ENCODE peak calls at places on chromosome 14, in nine cellular contexts. A, U, B, D, M, V, O, K and W are unnamed samples.

GRCh38 chr14:49982522-49982951 is 89.7 kb downstream of the ARF6 start:
- DNase-seq in K (no peak), M (no peak), O (no peak), B (peak; percentile 93), V (no peak), U (no peak), D (no peak), A (no peak), W (no peak)

GRCh38 chr14:25116607-25117006 is 66.7 kb upstream of the STXBP6 start:
- DNase-seq in D (no peak), M (no peak), O (no peak), V (no peak), K (no peak), A (no peak), U (no peak), B (peak; percentile 46), W (no peak)

GRCh38 chr14:61643546-61643945 is 51.8 kb upstream of the HIF1A start:
- DNase-seq in B (no peak), V (no peak), U (no peak), O (peak; percentile 62), K (no peak), A (no peak), M (no peak), D (no peak), W (no peak)

GRCh38 chr14:105937253-105938054 is 411.1 kb downstream of the TMEM121 start:
- DNase-seq in M (no peak), A (no peak), V (no peak), B (no peak), O (no peak), K (no peak), U (peak; percentile 11), D (no peak), W (no peak)

GRCh38 chr14:101604228-101604934 is 43.1 kb downstream of the DIO3 start:
- DNase-seq in A (no peak), D (peak; percentile 4), K (no peak), M (no peak), V (no peak), O (no peak), U (no peak), B (no peak), W (no peak)

GRCh38 chr14:105940534-105941225 is 414.3 kb downstream of the TMEM121 start:
- DNase-seq in B (no peak), U (peak; percentile 12), D (no peak), M (no peak), O (no peak), K (no peak), V (no peak), A (no peak), W (no peak)

GRCh38 chr14:63273717-63274673 is 44.7 kb downstream of the GPHB5 start:
- DNase-seq in O (peak; percentile 10), M (no peak), B (peak; percentile 36), V (no peak), K (no peak), D (no peak), U (peak; percentile 59), A (no peak), W (no peak)

GRCh38 chr14:31530136-31530535 is 31.1 kb upstream of the NUBPL start:
- DNase-seq in O (no peak), B (no peak), U (no peak), A (no peak), D (no peak), M (no peak), K (no peak), V (no peak), W (no peak)

GRCh38 chr14:29085546-29085945 is 319.0 kb downstream of the FOXG1 start:
- DNase-seq in V (peak; percentile 5), B (peak; percentile 10), D (no peak), O (peak; percentile 13), U (no peak), A (no peak), K (no peak), M (no peak), W (no peak)

GRCh38 chr14:100710391-100711116 is 16.1 kb upstream of the DLK1 start:
- DNase-seq in M (no peak), D (no peak), K (no peak), A (no peak), U (no peak), B (no peak), V (no peak), O (no peak), W (no peak)

GRCh38 chr14:94376976-94377865 is 11.2 kb downstream of the SERPINA1 start:
- DNase-seq in K (no peak), B (no peak), A (no peak), V (no peak), O (no peak), D (no peak), M (no peak), U (no peak), W (no peak)

GRCh38 chr14:65211341-65211987 is 109.1 kb upstream of the MAX start:
- DNase-seq in M (no peak), D (no peak), B (peak; percentile 64), A (no peak), V (peak; percentile 46), O (peak; percentile 75), U (no peak), K (no peak), W (no peak)

GRCh38 chr14:22979748-22980392 is 2.5 kb downstream of the AJUBA start:
- DNase-seq in A (no peak), O (peak; percentile 79), V (peak; percentile 61), M (no peak), U (no peak), B (no peak), D (no peak), K (no peak), W (no peak)

GRCh38 chr14:101456246-101457159 is 104.8 kb upstream of the DIO3 start:
- DNase-seq in M (no peak), V (no peak), B (no peak), A (no peak), O (no peak), U (no peak), K (no peak), D (no peak), W (no peak)

GRCh38 chr14:63896278-63896720 is 43.5 kb downstream of the SYNE2 start:
- DNase-seq in K (no peak), M (no peak), A (no peak), B (peak; percentile 99), O (peak; percentile 72), U (peak; percentile 74), V (peak; percentile 36), D (no peak), W (no peak)

GRCh38 chr14:69614592-69614991 is 3.2 kb downstream of the SUSD6 start:
- DNase-seq in D (no peak), O (no peak), A (no peak), V (no peak), U (peak; percentile 52), M (no peak), B (no peak), K (no peak), W (peak; percentile 89)

GRCh38 chr14:103169954-103170353 is 46.7 kb downstream of the TNFAIP2 start:
- DNase-seq in M (no peak), O (no peak), V (no peak), B (no peak), D (no peak), U (no peak), A (no peak), K (no peak), W (no peak)

DNA sequence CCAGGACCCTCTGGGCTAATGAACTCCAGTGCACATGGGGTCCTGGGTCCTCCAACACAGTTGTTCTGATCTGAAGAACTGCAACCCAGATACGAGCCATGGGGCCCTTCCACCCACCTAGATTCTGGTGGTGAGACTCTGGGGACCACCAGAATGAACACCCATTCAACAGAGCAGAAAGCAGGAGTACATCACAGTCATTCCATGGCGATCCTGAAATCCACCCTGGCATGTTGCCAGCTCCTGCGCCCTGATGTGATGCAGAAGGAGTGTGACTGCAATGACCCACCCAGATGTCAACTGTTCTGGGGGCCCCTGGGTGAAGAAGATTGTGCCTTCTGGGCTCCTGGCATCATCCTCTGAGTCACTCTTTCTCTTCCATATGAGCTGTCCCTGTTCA is 211.6 kb downstream of the KIF26A start:
- DNase-seq in K (no peak), B (no peak), A (no peak), U (no peak), D (no peak), O (no peak), V (no peak), M (no peak), W (peak; percentile 18)
- TF ChIP-seq CTCF in K (no peak), B (no peak), A (no peak), U (no peak), D (no peak), O (no peak), V (no peak), M (no peak), W (no peak)

GRCh38 chr14:27557445-27557844 is 959.6 kb upstream of the NOVA1 start:
- DNase-seq in D (no peak), U (no peak), A (no peak), M (no peak), B (no peak), O (no peak), V (no peak), K (no peak), W (no peak)

GRCh38 chr14:27553820-27554219 is 956.0 kb upstream of the NOVA1 start:
- DNase-seq in K (no peak), U (no peak), V (no peak), D (no peak), O (peak; percentile 1), M (no peak), B (no peak), A (no peak), W (no peak)
- TF ChIP-seq CTCF in K (no peak), U (peak; percentile 6), V (no peak), D (no peak), O (no peak), M (no peak), B (no peak), A (no peak), W (no peak)

DNA sequence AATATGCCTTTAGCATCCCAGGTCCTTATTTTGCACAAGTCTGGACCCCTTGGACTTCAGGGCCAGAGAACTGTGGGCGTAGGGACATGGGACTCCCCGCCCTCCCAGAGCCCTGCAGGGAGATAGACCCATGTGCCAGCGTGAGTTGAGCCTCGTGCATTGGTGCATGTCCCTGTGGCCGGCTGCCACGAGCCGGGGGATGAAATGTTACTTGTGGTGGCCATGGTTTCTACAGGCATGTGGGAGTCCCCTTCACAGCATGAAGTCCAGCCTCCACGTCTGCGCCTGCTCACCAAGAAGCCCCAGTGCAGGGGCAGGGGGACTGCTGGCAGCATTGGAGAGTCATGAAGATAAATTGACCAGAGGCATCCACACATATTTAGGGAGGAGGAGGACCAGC is 470.0 kb downstream of the BCL11B start:
- DNase-seq in M (no peak), O (no peak), A (no peak), U (no peak), V (no peak), K (no peak), D (no peak), B (no peak), W (no peak)
- TF ChIP-seq CTCF in M (no peak), O (no peak), A (no peak), U (no peak), V (no peak), K (no peak), D (no peak), B (no peak), W (no peak)

GRCh38 chr14:57530571-57530970 is 36.9 kb upstream of the CCDC198 start:
- DNase-seq in M (no peak), D (no peak), V (no peak), A (no peak), U (no peak), K (no peak), B (no peak), O (no peak), W (no peak)

DNA sequence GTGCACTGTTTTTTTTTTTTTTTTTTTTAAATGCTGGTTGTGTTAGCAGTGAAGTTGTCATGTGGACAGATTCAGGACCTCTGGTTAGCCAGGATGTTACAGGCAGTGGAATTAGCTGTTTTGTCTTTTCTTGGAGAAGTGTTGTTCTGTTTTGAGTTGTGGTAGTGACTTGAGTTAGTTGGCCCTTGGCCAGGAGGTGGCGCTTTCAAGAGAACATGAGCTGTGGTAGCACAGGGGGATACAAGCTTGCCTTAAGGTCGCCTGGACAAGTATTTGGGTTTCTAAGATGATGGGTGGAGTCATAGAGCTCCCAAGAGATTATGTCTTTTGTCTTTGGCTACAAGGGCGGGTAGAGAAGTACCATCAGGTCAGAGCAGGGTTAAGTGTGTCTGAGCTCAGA is 33.3 kb upstream of the CCDC198 start:
- DNase-seq in K (no peak), M (no peak), D (no peak), O (peak; percentile 4), U (no peak), B (no peak), V (no peak), A (no peak), W (no peak)
- TF ChIP-seq CTCF in K (peak; percentile 23), M (no peak), D (peak; percentile 21), O (no peak), U (no peak), B (no peak), V (no peak), A (no peak), W (no peak)